ENCODE peak calls at places on chromosomes 4 and X, in seven cellular contexts. One of them, this sample, is unnamed.

GRCh38 chr4:141530627-141531026 is 105.8 kb upstream of the IL15 start:
- DNase-seq in astrocyte of the hippocampus: no peak
- DNase-seq in HL-60: no peak
- DNase-seq in psoas muscle: no peak
- DNase-seq in SK-N-DZ: no peak
- DNase-seq in RPMI8226: no peak
- DNase-seq in stimulated activated CD4-positive, alpha-beta T cell treated with anti-CD3 and anti-CD28 coated beads, Interleukin-4, amount 100 ng/mL, for 48 hours: no peak
- DNase-seq in this sample: no peak

GRCh38 chrX:17634542-17635207 is 102.6 kb upstream of the SCML1 start:
- DNase-seq in psoas muscle: no peak
- DNase-seq in HL-60: no peak
- DNase-seq in astrocyte of the hippocampus: no peak
- DNase-seq in RPMI8226: no peak
- DNase-seq in stimulated activated CD4-positive, alpha-beta T cell treated with anti-CD3 and anti-CD28 coated beads, Interleukin-4, amount 100 ng/mL, for 48 hours: no peak
- DNase-seq in SK-N-DZ: no peak
- DNase-seq in this sample: no peak

GRCh38 chr4:17103231-17103630 is 204.8 kb upstream of the LDB2 start:
- DNase-seq in astrocyte of the hippocampus: peak
- DNase-seq in HL-60: no peak
- DNase-seq in psoas muscle: no peak
- DNase-seq in SK-N-DZ: no peak
- DNase-seq in stimulated activated CD4-positive, alpha-beta T cell treated with anti-CD3 and anti-CD28 coated beads, Interleukin-4, amount 100 ng/mL, for 48 hours: no peak
- DNase-seq in RPMI8226: no peak
- DNase-seq in this sample: no peak

GRCh38 chr4:38385286-38386010 is 278.6 kb upstream of the KLF3 start:
- DNase-seq in SK-N-DZ: peak
- DNase-seq in HL-60: no peak
- DNase-seq in stimulated activated CD4-positive, alpha-beta T cell treated with anti-CD3 and anti-CD28 coated beads, Interleukin-4, amount 100 ng/mL, for 48 hours: no peak
- DNase-seq in RPMI8226: no peak
- DNase-seq in psoas muscle: peak
- DNase-seq in astrocyte of the hippocampus: peak
- DNase-seq in this sample: no peak

GRCh38 chrX:39957816-39958561 is 139.8 kb downstream of the BCOR start:
- DNase-seq in psoas muscle: no peak
- DNase-seq in HL-60: no peak
- DNase-seq in RPMI8226: no peak
- DNase-seq in SK-N-DZ: no peak
- DNase-seq in astrocyte of the hippocampus: peak
- DNase-seq in stimulated activated CD4-positive, alpha-beta T cell treated with anti-CD3 and anti-CD28 coated beads, Interleukin-4, amount 100 ng/mL, for 48 hours: no peak
- DNase-seq in this sample: no peak

GRCh38 chr4:141348589-141348988 is 127.9 kb downstream of the ZNF330 start:
- DNase-seq in stimulated activated CD4-positive, alpha-beta T cell treated with anti-CD3 and anti-CD28 coated beads, Interleukin-4, amount 100 ng/mL, for 48 hours: no peak
- DNase-seq in psoas muscle: no peak
- DNase-seq in HL-60: no peak
- DNase-seq in astrocyte of the hippocampus: no peak
- DNase-seq in RPMI8226: no peak
- DNase-seq in SK-N-DZ: no peak
- DNase-seq in this sample: no peak

GRCh38 chr4:7653510-7654414 is 219.0 kb upstream of the PSAPL1 start:
- DNase-seq in SK-N-DZ: no peak
- DNase-seq in psoas muscle: peak
- DNase-seq in RPMI8226: no peak
- DNase-seq in stimulated activated CD4-positive, alpha-beta T cell treated with anti-CD3 and anti-CD28 coated beads, Interleukin-4, amount 100 ng/mL, for 48 hours: no peak
- DNase-seq in HL-60: no peak
- DNase-seq in astrocyte of the hippocampus: no peak
- DNase-seq in this sample: no peak

GRCh38 chr4:165621983-165622382 is 243.2 kb downstream of the CPE start:
- DNase-seq in SK-N-DZ: no peak
- DNase-seq in stimulated activated CD4-positive, alpha-beta T cell treated with anti-CD3 and anti-CD28 coated beads, Interleukin-4, amount 100 ng/mL, for 48 hours: no peak
- DNase-seq in astrocyte of the hippocampus: no peak
- DNase-seq in psoas muscle: no peak
- DNase-seq in HL-60: no peak
- DNase-seq in RPMI8226: no peak
- DNase-seq in this sample: no peak

GRCh38 chrX:108541286-108541685 is 101.6 kb downstream of the COL4A5 start:
- DNase-seq in astrocyte of the hippocampus: no peak
- DNase-seq in psoas muscle: no peak
- DNase-seq in HL-60: no peak
- DNase-seq in stimulated activated CD4-positive, alpha-beta T cell treated with anti-CD3 and anti-CD28 coated beads, Interleukin-4, amount 100 ng/mL, for 48 hours: no peak
- DNase-seq in RPMI8226: no peak
- DNase-seq in SK-N-DZ: no peak
- DNase-seq in this sample: no peak

GRCh38 chr4:157225096-157225495 is 4.6 kb downstream of the GRIA2 start:
- DNase-seq in psoas muscle: no peak
- DNase-seq in RPMI8226: no peak
- DNase-seq in astrocyte of the hippocampus: no peak
- DNase-seq in HL-60: no peak
- DNase-seq in stimulated activated CD4-positive, alpha-beta T cell treated with anti-CD3 and anti-CD28 coated beads, Interleukin-4, amount 100 ng/mL, for 48 hours: no peak
- DNase-seq in SK-N-DZ: no peak
- DNase-seq in this sample: no peak

GRCh38 chr4:176959980-176960379 is 167.3 kb upstream of the VEGFC start:
- DNase-seq in astrocyte of the hippocampus: no peak
- DNase-seq in HL-60: no peak
- DNase-seq in psoas muscle: no peak
- DNase-seq in RPMI8226: no peak
- DNase-seq in stimulated activated CD4-positive, alpha-beta T cell treated with anti-CD3 and anti-CD28 coated beads, Interleukin-4, amount 100 ng/mL, for 48 hours: no peak
- DNase-seq in SK-N-DZ: no peak
- DNase-seq in this sample: no peak

GRCh38 chr4:1872918-1873269 is 1.7 kb downstream of the NSD2 start:
- DNase-seq in psoas muscle: no peak
- DNase-seq in SK-N-DZ: no peak
- DNase-seq in RPMI8226: no peak
- DNase-seq in HL-60: no peak
- DNase-seq in stimulated activated CD4-positive, alpha-beta T cell treated with anti-CD3 and anti-CD28 coated beads, Interleukin-4, amount 100 ng/mL, for 48 hours: no peak
- DNase-seq in astrocyte of the hippocampus: peak
- DNase-seq in this sample: no peak

GRCh38 chrX:70219938-70220764 is 14.3 kb upstream of the AWAT1 start:
- DNase-seq in HL-60: no peak
- DNase-seq in stimulated activated CD4-positive, alpha-beta T cell treated with anti-CD3 and anti-CD28 coated beads, Interleukin-4, amount 100 ng/mL, for 48 hours: no peak
- DNase-seq in SK-N-DZ: no peak
- DNase-seq in RPMI8226: peak
- DNase-seq in psoas muscle: no peak
- DNase-seq in astrocyte of the hippocampus: peak
- DNase-seq in this sample: no peak

GRCh38 chrX:151153086-151153485 is 23.3 kb upstream of the GPR50 start:
- DNase-seq in SK-N-DZ: no peak
- DNase-seq in HL-60: no peak
- DNase-seq in astrocyte of the hippocampus: peak
- DNase-seq in psoas muscle: no peak
- DNase-seq in stimulated activated CD4-positive, alpha-beta T cell treated with anti-CD3 and anti-CD28 coated beads, Interleukin-4, amount 100 ng/mL, for 48 hours: no peak
- DNase-seq in RPMI8226: no peak
- DNase-seq in this sample: no peak

GRCh38 chr4:5124876-5125275 is 73.6 kb downstream of the STK32B start:
- DNase-seq in astrocyte of the hippocampus: no peak
- DNase-seq in stimulated activated CD4-positive, alpha-beta T cell treated with anti-CD3 and anti-CD28 coated beads, Interleukin-4, amount 100 ng/mL, for 48 hours: no peak
- DNase-seq in HL-60: no peak
- DNase-seq in psoas muscle: no peak
- DNase-seq in SK-N-DZ: peak
- DNase-seq in RPMI8226: no peak
- DNase-seq in this sample: no peak

GRCh38 chrX:103669745-103670144 is 16.8 kb downstream of the MORF4L2 start:
- DNase-seq in astrocyte of the hippocampus: no peak
- DNase-seq in stimulated activated CD4-positive, alpha-beta T cell treated with anti-CD3 and anti-CD28 coated beads, Interleukin-4, amount 100 ng/mL, for 48 hours: no peak
- DNase-seq in SK-N-DZ: no peak
- DNase-seq in RPMI8226: no peak
- DNase-seq in HL-60: no peak
- DNase-seq in psoas muscle: no peak
- DNase-seq in this sample: no peak

GRCh38 chrX:153544747-153545146 is 27.3 kb downstream of the ATP2B3 start:
- DNase-seq in astrocyte of the hippocampus: no peak
- DNase-seq in psoas muscle: no peak
- DNase-seq in HL-60: no peak
- DNase-seq in RPMI8226: no peak
- DNase-seq in stimulated activated CD4-positive, alpha-beta T cell treated with anti-CD3 and anti-CD28 coated beads, Interleukin-4, amount 100 ng/mL, for 48 hours: no peak
- DNase-seq in SK-N-DZ: no peak
- DNase-seq in this sample: no peak

GRCh38 chr4:32884198-32884597 is 2164.0 kb downstream of the PCDH7 start:
- DNase-seq in RPMI8226: no peak
- DNase-seq in SK-N-DZ: no peak
- DNase-seq in stimulated activated CD4-positive, alpha-beta T cell treated with anti-CD3 and anti-CD28 coated beads, Interleukin-4, amount 100 ng/mL, for 48 hours: no peak
- DNase-seq in psoas muscle: no peak
- DNase-seq in astrocyte of the hippocampus: peak
- DNase-seq in HL-60: no peak
- DNase-seq in this sample: no peak

GRCh38 chrX:47482512-47483309 is at the start of gene ZNF41:
- DNase-seq in stimulated activated CD4-positive, alpha-beta T cell treated with anti-CD3 and anti-CD28 coated beads, Interleukin-4, amount 100 ng/mL, for 48 hours: peak
- DNase-seq in psoas muscle: peak
- DNase-seq in HL-60: peak
- DNase-seq in astrocyte of the hippocampus: peak
- DNase-seq in SK-N-DZ: peak
- DNase-seq in RPMI8226: peak
- DNase-seq in this sample: peak

GRCh38 chr4:112085156-112086035 is 59.9 kb upstream of the FAM241A start:
- DNase-seq in SK-N-DZ: no peak
- DNase-seq in RPMI8226: no peak
- DNase-seq in HL-60: peak
- DNase-seq in stimulated activated CD4-positive, alpha-beta T cell treated with anti-CD3 and anti-CD28 coated beads, Interleukin-4, amount 100 ng/mL, for 48 hours: no peak
- DNase-seq in psoas muscle: no peak
- DNase-seq in astrocyte of the hippocampus: no peak
- DNase-seq in this sample: no peak

GRCh38 chrX:68808686-68809357 is 20.0 kb upstream of the EFNB1 start:
- DNase-seq in psoas muscle: peak
- DNase-seq in SK-N-DZ: peak
- DNase-seq in HL-60: no peak
- DNase-seq in stimulated activated CD4-positive, alpha-beta T cell treated with anti-CD3 and anti-CD28 coated beads, Interleukin-4, amount 100 ng/mL, for 48 hours: no peak
- DNase-seq in astrocyte of the hippocampus: peak
- DNase-seq in RPMI8226: peak
- DNase-seq in this sample: no peak

GRCh38 chr4:54998991-54999390 is 126.4 kb downstream of the KDR start:
- DNase-seq in astrocyte of the hippocampus: peak
- DNase-seq in SK-N-DZ: no peak
- DNase-seq in HL-60: no peak
- DNase-seq in psoas muscle: no peak
- DNase-seq in stimulated activated CD4-positive, alpha-beta T cell treated with anti-CD3 and anti-CD28 coated beads, Interleukin-4, amount 100 ng/mL, for 48 hours: no peak
- DNase-seq in RPMI8226: no peak
- DNase-seq in this sample: no peak

GRCh38 chrX:136761410-136761809 is 19.3 kb downstream of the ARHGEF6 start:
- DNase-seq in astrocyte of the hippocampus: no peak
- DNase-seq in RPMI8226: no peak
- DNase-seq in HL-60: no peak
- DNase-seq in psoas muscle: no peak
- DNase-seq in stimulated activated CD4-positive, alpha-beta T cell treated with anti-CD3 and anti-CD28 coated beads, Interleukin-4, amount 100 ng/mL, for 48 hours: no peak
- DNase-seq in SK-N-DZ: no peak
- DNase-seq in this sample: no peak

GRCh38 chr4:153216546-153216945 is 12.3 kb downstream of the TRIM2 start:
- DNase-seq in astrocyte of the hippocampus: no peak
- DNase-seq in HL-60: no peak
- DNase-seq in RPMI8226: no peak
- DNase-seq in SK-N-DZ: no peak
- DNase-seq in psoas muscle: no peak
- DNase-seq in stimulated activated CD4-positive, alpha-beta T cell treated with anti-CD3 and anti-CD28 coated beads, Interleukin-4, amount 100 ng/mL, for 48 hours: no peak
- DNase-seq in this sample: no peak

GRCh38 chr4:2284934-2285664 is 23.2 kb upstream of the MXD4 start:
- DNase-seq in psoas muscle: no peak
- DNase-seq in SK-N-DZ: no peak
- DNase-seq in RPMI8226: no peak
- DNase-seq in HL-60: no peak
- DNase-seq in stimulated activated CD4-positive, alpha-beta T cell treated with anti-CD3 and anti-CD28 coated beads, Interleukin-4, amount 100 ng/mL, for 48 hours: no peak
- DNase-seq in astrocyte of the hippocampus: peak
- DNase-seq in this sample: peak

GRCh38 chr4:11598591-11598990 is 169.9 kb upstream of the HS3ST1 start:
- DNase-seq in psoas muscle: no peak
- DNase-seq in RPMI8226: no peak
- DNase-seq in HL-60: no peak
- DNase-seq in astrocyte of the hippocampus: no peak
- DNase-seq in SK-N-DZ: no peak
- DNase-seq in stimulated activated CD4-positive, alpha-beta T cell treated with anti-CD3 and anti-CD28 coated beads, Interleukin-4, amount 100 ng/mL, for 48 hours: no peak
- DNase-seq in this sample: no peak